ENCODE peak calls at places on chromosomes 2 and 18, in six cellular contexts. One of them, this sample, is unnamed.
A peak's percentile ranks its signal among the peaks of the same experiment; 100 is the strongest.

GRCh38 chr2:207831569-207832248 is 62.0 kb upstream of the FZD5 start:
- DNase-seq in IMR-90: no peak
- DNase-seq in transverse colon: peak; percentile 48
- DNase-seq in astrocyte of the spinal cord: no peak
- DNase-seq in fibroblast of pulmonary artery: no peak
- DNase-seq in prostate gland: no peak
- DNase-seq in this sample: no peak

GRCh38 chr2:130755234-130756040 is at the start of gene AMER3:
- DNase-seq in IMR-90: no peak
- DNase-seq in transverse colon: no peak
- DNase-seq in astrocyte of the spinal cord: no peak
- DNase-seq in fibroblast of pulmonary artery: no peak
- DNase-seq in prostate gland: no peak
- DNase-seq in this sample: no peak

GRCh38 chr2:54767921-54768320 is 44.5 kb downstream of the EML6 start:
- DNase-seq in IMR-90: peak; percentile 47
- DNase-seq in transverse colon: no peak
- DNase-seq in astrocyte of the spinal cord: peak; percentile 60
- DNase-seq in fibroblast of pulmonary artery: peak; percentile 77
- DNase-seq in prostate gland: no peak
- DNase-seq in this sample: peak; percentile 26

GRCh38 chr2:241491549-241492173 is 16.7 kb downstream of the STK25 start:
- DNase-seq in IMR-90: no peak
- DNase-seq in transverse colon: no peak
- DNase-seq in astrocyte of the spinal cord: no peak
- DNase-seq in fibroblast of pulmonary artery: no peak
- DNase-seq in prostate gland: no peak
- DNase-seq in this sample: no peak

GRCh38 chr2:29310665-29311348 is 195.6 kb downstream of the CLIP4 start:
- DNase-seq in IMR-90: no peak
- DNase-seq in transverse colon: no peak
- DNase-seq in astrocyte of the spinal cord: no peak
- DNase-seq in fibroblast of pulmonary artery: no peak
- DNase-seq in prostate gland: no peak
- DNase-seq in this sample: no peak

GRCh38 chr2:186440506-186440905 is 45.6 kb upstream of the ZC3H15 start:
- DNase-seq in IMR-90: no peak
- DNase-seq in transverse colon: no peak
- DNase-seq in astrocyte of the spinal cord: no peak
- DNase-seq in fibroblast of pulmonary artery: peak; percentile 13
- DNase-seq in prostate gland: no peak
- DNase-seq in this sample: no peak

GRCh38 chr2:238361877-238362276 is 41.6 kb downstream of the TRAF3IP1 start:
- DNase-seq in IMR-90: no peak
- DNase-seq in transverse colon: no peak
- DNase-seq in astrocyte of the spinal cord: no peak
- DNase-seq in fibroblast of pulmonary artery: no peak
- DNase-seq in prostate gland: no peak
- DNase-seq in this sample: no peak

GRCh38 chr18:24126155-24126947 is 12.5 kb upstream of the CABYR start:
- DNase-seq in IMR-90: peak; percentile 36
- DNase-seq in transverse colon: no peak
- DNase-seq in astrocyte of the spinal cord: no peak
- DNase-seq in fibroblast of pulmonary artery: no peak
- DNase-seq in prostate gland: no peak
- DNase-seq in this sample: peak; percentile 65

GRCh38 chr2:104901037-104901851 is 47.3 kb downstream of the POU3F3 start:
- DNase-seq in IMR-90: no peak
- DNase-seq in transverse colon: no peak
- DNase-seq in astrocyte of the spinal cord: no peak
- DNase-seq in fibroblast of pulmonary artery: no peak
- DNase-seq in prostate gland: no peak
- DNase-seq in this sample: no peak

GRCh38 chr2:83234291-83234690 is 1224.8 kb downstream of the SUCLG1 start:
- DNase-seq in IMR-90: no peak
- DNase-seq in transverse colon: no peak
- DNase-seq in astrocyte of the spinal cord: no peak
- DNase-seq in fibroblast of pulmonary artery: no peak
- DNase-seq in prostate gland: no peak
- DNase-seq in this sample: no peak

GRCh38 chr18:69367104-69367503 is 33.6 kb upstream of the DOK6 start:
- DNase-seq in IMR-90: no peak
- DNase-seq in transverse colon: no peak
- DNase-seq in astrocyte of the spinal cord: no peak
- DNase-seq in fibroblast of pulmonary artery: no peak
- DNase-seq in prostate gland: no peak
- DNase-seq in this sample: no peak

GRCh38 chr2:37020887-37021796 is 54.8 kb upstream of the STRN start:
- DNase-seq in IMR-90: peak; percentile 39
- DNase-seq in transverse colon: no peak
- DNase-seq in astrocyte of the spinal cord: no peak
- DNase-seq in fibroblast of pulmonary artery: peak; percentile 45
- DNase-seq in prostate gland: no peak
- DNase-seq in this sample: peak; percentile 9

GRCh38 chr18:8754995-8755955 is 49.9 kb downstream of the MTCL1 start:
- DNase-seq in IMR-90: peak; percentile 89
- DNase-seq in transverse colon: peak; percentile 22
- DNase-seq in astrocyte of the spinal cord: peak; percentile 83
- DNase-seq in fibroblast of pulmonary artery: peak; percentile 23
- DNase-seq in prostate gland: no peak
- DNase-seq in this sample: peak; percentile 80

GRCh38 chr2:142128105-142128504 is 2.7 kb downstream of the LRP1B start:
- DNase-seq in IMR-90: no peak
- DNase-seq in transverse colon: no peak
- DNase-seq in astrocyte of the spinal cord: no peak
- DNase-seq in fibroblast of pulmonary artery: no peak
- DNase-seq in prostate gland: no peak
- DNase-seq in this sample: no peak

GRCh38 chr2:238644095-238645081 is 203.5 kb upstream of the TWIST2 start:
- DNase-seq in IMR-90: peak; percentile 86
- DNase-seq in transverse colon: no peak
- DNase-seq in astrocyte of the spinal cord: peak; percentile 76
- DNase-seq in fibroblast of pulmonary artery: peak; percentile 96
- DNase-seq in prostate gland: no peak
- DNase-seq in this sample: peak; percentile 88

GRCh38 chr2:127321306-127321705 is 27.4 kb upstream of the ERCC3 start:
- DNase-seq in IMR-90: peak; percentile 73
- DNase-seq in transverse colon: no peak
- DNase-seq in astrocyte of the spinal cord: no peak
- DNase-seq in fibroblast of pulmonary artery: peak; percentile 6
- DNase-seq in prostate gland: no peak
- DNase-seq in this sample: peak; percentile 63

GRCh38 chr2:54572262-54572635 is 116.1 kb downstream of the SPTBN1 start:
- DNase-seq in IMR-90: peak; percentile 94
- DNase-seq in transverse colon: no peak
- DNase-seq in astrocyte of the spinal cord: peak; percentile 94
- DNase-seq in fibroblast of pulmonary artery: peak; percentile 90
- DNase-seq in prostate gland: no peak
- DNase-seq in this sample: peak; percentile 92

GRCh38 chr2:150494234-150494913 is 6.9 kb upstream of the RND3 start:
- DNase-seq in IMR-90: no peak
- DNase-seq in transverse colon: no peak
- DNase-seq in astrocyte of the spinal cord: no peak
- DNase-seq in fibroblast of pulmonary artery: no peak
- DNase-seq in prostate gland: no peak
- DNase-seq in this sample: no peak

GRCh38 chr2:165474621-165475269 is 5.2 kb downstream of the CSRNP3 start:
- DNase-seq in IMR-90: no peak
- DNase-seq in transverse colon: no peak
- DNase-seq in astrocyte of the spinal cord: no peak
- DNase-seq in fibroblast of pulmonary artery: no peak
- DNase-seq in prostate gland: no peak
- DNase-seq in this sample: no peak
- H3K4me3 ChIP-seq in IMR-90: no peak overlapping the region
- H3K4me3 ChIP-seq in transverse colon: no peak overlapping the region
- H3K4me3 ChIP-seq in astrocyte of the spinal cord: no peak overlapping the region
- H3K4me3 ChIP-seq in fibroblast of pulmonary artery: no peak overlapping the region
- H3K4me3 ChIP-seq in prostate gland: no peak overlapping the region
- H3K4me3 ChIP-seq in this sample: no peak overlapping the region

GRCh38 chr18:37284260-37284659 is 281.3 kb downstream of the CELF4 start:
- DNase-seq in IMR-90: no peak
- DNase-seq in transverse colon: no peak
- DNase-seq in astrocyte of the spinal cord: no peak
- DNase-seq in fibroblast of pulmonary artery: no peak
- DNase-seq in prostate gland: no peak
- DNase-seq in this sample: no peak

GRCh38 chr18:37286801-37287200 is 278.8 kb downstream of the CELF4 start:
- DNase-seq in IMR-90: no peak
- DNase-seq in transverse colon: no peak
- DNase-seq in astrocyte of the spinal cord: no peak
- DNase-seq in fibroblast of pulmonary artery: no peak
- DNase-seq in prostate gland: no peak
- DNase-seq in this sample: no peak

GRCh38 chr18:37280701-37281100 is 284.9 kb downstream of the CELF4 start:
- DNase-seq in IMR-90: no peak
- DNase-seq in transverse colon: no peak
- DNase-seq in astrocyte of the spinal cord: no peak
- DNase-seq in fibroblast of pulmonary artery: no peak
- DNase-seq in prostate gland: no peak
- DNase-seq in this sample: no peak

GRCh38 chr18:37277753-37278152 is 287.8 kb downstream of the CELF4 start:
- DNase-seq in IMR-90: no peak
- DNase-seq in transverse colon: no peak
- DNase-seq in astrocyte of the spinal cord: no peak
- DNase-seq in fibroblast of pulmonary artery: no peak
- DNase-seq in prostate gland: no peak
- DNase-seq in this sample: no peak

GRCh38 chr18:37282386-37283037 is 283.1 kb downstream of the CELF4 start:
- DNase-seq in IMR-90: no peak
- DNase-seq in transverse colon: no peak
- DNase-seq in astrocyte of the spinal cord: no peak
- DNase-seq in fibroblast of pulmonary artery: peak; percentile 4
- DNase-seq in prostate gland: no peak
- DNase-seq in this sample: no peak
- TF ChIP-seq CTCF in IMR-90: peak; percentile 21
- TF ChIP-seq CTCF in transverse colon: no peak
- TF ChIP-seq CTCF in astrocyte of the spinal cord: peak; percentile 40
- TF ChIP-seq CTCF in fibroblast of pulmonary artery: peak; percentile 51
- TF ChIP-seq CTCF in prostate gland: no peak
- TF ChIP-seq CTCF in this sample: peak; percentile 36

GRCh38 chr2:63056309-63057065 is 5.9 kb downstream of the OTX1 start:
- DNase-seq in IMR-90: no peak
- DNase-seq in transverse colon: peak; percentile 46
- DNase-seq in astrocyte of the spinal cord: no peak
- DNase-seq in fibroblast of pulmonary artery: no peak
- DNase-seq in prostate gland: no peak
- DNase-seq in this sample: no peak

GRCh38 chr2:63055510-63056308 is 5.1 kb downstream of the OTX1 start:
- DNase-seq in IMR-90: no peak
- DNase-seq in transverse colon: no peak
- DNase-seq in astrocyte of the spinal cord: no peak
- DNase-seq in fibroblast of pulmonary artery: no peak
- DNase-seq in prostate gland: no peak
- DNase-seq in this sample: no peak

GRCh38 chr2:63053235-63053888 is 2.7 kb downstream of the OTX1 start:
- DNase-seq in IMR-90: no peak
- DNase-seq in transverse colon: no peak
- DNase-seq in astrocyte of the spinal cord: no peak
- DNase-seq in fibroblast of pulmonary artery: no peak
- DNase-seq in prostate gland: no peak
- DNase-seq in this sample: no peak

GRCh38 chr2:63053889-63054725 is 3.5 kb downstream of the OTX1 start:
- DNase-seq in IMR-90: no peak
- DNase-seq in transverse colon: peak; percentile 37
- DNase-seq in astrocyte of the spinal cord: no peak
- DNase-seq in fibroblast of pulmonary artery: no peak
- DNase-seq in prostate gland: peak; percentile 3
- DNase-seq in this sample: no peak

GRCh38 chr2:63054812-63055509 is 4.3 kb downstream of the OTX1 start:
- DNase-seq in IMR-90: no peak
- DNase-seq in transverse colon: no peak
- DNase-seq in astrocyte of the spinal cord: no peak
- DNase-seq in fibroblast of pulmonary artery: no peak
- DNase-seq in prostate gland: no peak
- DNase-seq in this sample: no peak
- H3K4me3 ChIP-seq in IMR-90: no peak overlapping the region
- H3K4me3 ChIP-seq in transverse colon: no peak overlapping the region
- H3K4me3 ChIP-seq in astrocyte of the spinal cord: no peak overlapping the region
- H3K4me3 ChIP-seq in fibroblast of pulmonary artery: no peak overlapping the region
- H3K4me3 ChIP-seq in prostate gland: no peak overlapping the region
- H3K4me3 ChIP-seq in this sample: peak overlapping the region; percentile 36

GRCh38 chr18:37481058-37481457 is 84.5 kb downstream of the CELF4 start:
- DNase-seq in IMR-90: no peak
- DNase-seq in transverse colon: no peak
- DNase-seq in astrocyte of the spinal cord: no peak
- DNase-seq in fibroblast of pulmonary artery: peak; percentile 39
- DNase-seq in prostate gland: no peak
- DNase-seq in this sample: no peak
- TF ChIP-seq CTCF in IMR-90: no peak
- TF ChIP-seq CTCF in transverse colon: no peak
- TF ChIP-seq CTCF in astrocyte of the spinal cord: no peak
- TF ChIP-seq CTCF in fibroblast of pulmonary artery: peak; percentile 9
- TF ChIP-seq CTCF in prostate gland: no peak
- TF ChIP-seq CTCF in this sample: no peak

DNA sequence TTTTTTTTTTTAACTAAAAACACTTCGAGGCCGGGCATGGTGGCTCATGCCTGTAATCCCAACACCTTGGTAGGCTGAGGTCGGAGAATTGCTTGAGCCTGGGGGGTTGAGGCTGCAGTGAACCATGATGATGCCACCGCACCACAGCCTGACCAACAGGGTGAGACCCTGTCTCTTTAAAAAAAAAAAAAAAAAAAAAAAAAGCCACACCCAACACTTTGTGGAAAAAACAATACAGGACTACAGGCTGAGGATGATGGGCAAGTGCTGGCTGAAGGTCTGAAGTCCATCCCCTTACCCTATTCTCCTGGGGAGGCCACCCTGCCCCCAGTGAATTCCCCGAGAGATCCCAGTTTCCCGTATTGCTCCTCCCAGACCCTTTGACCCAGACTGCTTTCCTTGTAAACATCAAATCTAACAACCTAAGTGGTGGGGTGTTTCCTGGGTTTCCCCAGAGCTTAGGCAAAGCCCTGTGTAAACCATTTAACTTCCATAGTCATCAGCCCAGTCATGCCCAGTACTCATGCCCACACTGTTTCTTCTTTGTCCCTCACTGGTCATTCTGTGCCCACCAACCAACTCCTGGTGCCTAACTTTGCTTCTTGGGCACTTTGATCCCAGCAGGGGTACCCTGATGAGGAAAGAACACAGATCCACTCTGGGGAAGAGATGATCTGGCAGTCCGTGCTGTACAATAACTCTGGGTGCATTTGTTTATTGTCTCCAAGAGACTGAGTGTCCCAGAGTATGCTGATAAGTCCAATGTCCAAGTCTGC is 5.8 kb upstream of the TMEM37 start:
- DNase-seq in IMR-90: no peak
- DNase-seq in transverse colon: peak; percentile 83
- DNase-seq in astrocyte of the spinal cord: no peak
- DNase-seq in fibroblast of pulmonary artery: no peak
- DNase-seq in prostate gland: no peak
- DNase-seq in this sample: no peak
- H3K4me3 ChIP-seq in IMR-90: no peak overlapping the region
- H3K4me3 ChIP-seq in transverse colon: no peak overlapping the region
- H3K4me3 ChIP-seq in astrocyte of the spinal cord: no peak overlapping the region
- H3K4me3 ChIP-seq in fibroblast of pulmonary artery: no peak overlapping the region
- H3K4me3 ChIP-seq in prostate gland: no peak overlapping the region
- H3K4me3 ChIP-seq in this sample: no peak overlapping the region